ENCODE peak calls at places on chromosomes 12 and 14, in ten cellular contexts. Z, Y, D, C, X, V, G, M, K and B are unnamed samples.

GRCh38 chr14:104388011-104388521 is 191.5 kb upstream of the C14orf180 start:
- DNase-seq in Z (no peak), Y (no peak), D (no peak), C (no peak), X (no peak), V (no peak), G (no peak), M (peak; percentile 44), K (no peak), B (no peak)

GRCh38 chr14:78785265-78785664 is 615.1 kb downstream of the NRXN3 start:
- DNase-seq in Z (no peak), Y (peak; percentile 58), D (no peak), C (no peak), X (no peak), V (no peak), G (no peak), M (no peak), K (no peak), B (no peak)

GRCh38 chr14:61103541-61104339 is 122.7 kb downstream of the SLC38A6 start:
- DNase-seq in Z (no peak), Y (peak; percentile 98), D (no peak), C (peak; percentile 93), X (no peak), V (no peak), G (no peak), M (no peak), K (no peak), B (no peak)

GRCh38 chr14:101477648-101478047 is 83.6 kb upstream of the DIO3 start:
- DNase-seq in Z (no peak), Y (no peak), D (no peak), C (no peak), X (no peak), V (no peak), G (no peak), M (no peak), K (no peak), B (no peak)

GRCh38 chr12:42725839-42726238 is 136.3 kb upstream of the PRICKLE1 start:
- DNase-seq in Z (no peak), Y (peak; percentile 87), D (no peak), C (peak; percentile 82), X (no peak), V (no peak), G (no peak), M (no peak), K (no peak), B (no peak)

GRCh38 chr14:89428556-89429196 is 11.6 kb upstream of the FOXN3 start:
- DNase-seq in Z (no peak), Y (no peak), D (no peak), C (peak; percentile 22), X (no peak), V (no peak), G (no peak), M (no peak), K (peak; percentile 97), B (no peak)

GRCh38 chr12:64566882-64567517 is 43.3 kb upstream of the RASSF3 start:
- DNase-seq in Z (no peak), Y (no peak), D (no peak), C (no peak), X (no peak), V (no peak), G (no peak), M (no peak), K (peak; percentile 71), B (no peak)

GRCh38 chr14:99198746-99199145 is 73.3 kb downstream of the BCL11B start:
- DNase-seq in Z (no peak), Y (no peak), D (no peak), C (no peak), X (no peak), V (no peak), G (no peak), M (no peak), K (no peak), B (no peak)

GRCh38 chr12:19035552-19035951 is 94.0 kb upstream of the PLEKHA5 start:
- DNase-seq in Z (no peak), Y (peak; percentile 89), D (no peak), C (no peak), X (no peak), V (no peak), G (no peak), M (no peak), K (no peak), B (no peak)

GRCh38 chr14:38716871-38717270 is 386.2 kb downstream of the SEC23A start:
- DNase-seq in Z (no peak), Y (no peak), D (no peak), C (peak; percentile 53), X (no peak), V (peak; percentile 19), G (no peak), M (no peak), K (peak; percentile 83), B (no peak)

GRCh38 chr12:101925352-101925751 is 48.0 kb downstream of the DRAM1 start:
- DNase-seq in Z (no peak), Y (peak; percentile 99), D (no peak), C (no peak), X (peak; percentile 48), V (no peak), G (no peak), M (peak; percentile 85), K (no peak), B (no peak)

GRCh38 chr12:18375131-18375530 is 113.8 kb downstream of the PIK3C2G start:
- DNase-seq in Z (no peak), Y (no peak), D (no peak), C (no peak), X (no peak), V (no peak), G (no peak), M (no peak), K (no peak), B (no peak)

GRCh38 chr14:32329146-32329545 is at the start of gene AKAP6:
- DNase-seq in Z (no peak), Y (peak; percentile 18), D (no peak), C (no peak), X (no peak), V (peak; percentile 83), G (peak; percentile 80), M (no peak), K (no peak), B (no peak)

GRCh38 chr12:15230751-15231150 is 9.5 kb upstream of the RERG start:
- DNase-seq in Z (no peak), Y (peak; percentile 67), D (no peak), C (no peak), X (no peak), V (no peak), G (no peak), M (no peak), K (no peak), B (no peak)

GRCh38 chr12:2833810-2834209 is 1.0 kb downstream of the NRIP2 start:
- DNase-seq in Z (no peak), Y (no peak), D (no peak), C (no peak), X (no peak), V (no peak), G (no peak), M (no peak), K (no peak), B (no peak)

GRCh38 chr14:30194769-30195168 is 267.1 kb upstream of the PRKD1 start:
- DNase-seq in Z (no peak), Y (peak; percentile 90), D (no peak), C (no peak), X (no peak), V (no peak), G (no peak), M (no peak), K (no peak), B (no peak)

GRCh38 chr14:45199246-45199645 is 53.8 kb downstream of the MIS18BP1 start:
- DNase-seq in Z (no peak), Y (peak; percentile 76), D (no peak), C (no peak), X (no peak), V (no peak), G (no peak), M (no peak), K (no peak), B (no peak)

GRCh38 chr14:103509864-103510263 is 12.8 kb downstream of the CKB start:
- DNase-seq in Z (no peak), Y (no peak), D (no peak), C (no peak), X (no peak), V (no peak), G (no peak), M (no peak), K (no peak), B (no peak)

GRCh38 chr14:73142216-73142615 is 5.9 kb downstream of the PSEN1 start:
- DNase-seq in Z (no peak), Y (no peak), D (no peak), C (no peak), X (no peak), V (no peak), G (no peak), M (no peak), K (no peak), B (no peak)

GRCh38 chr12:15627995-15628945 is 160.9 kb downstream of the EPS8 start:
- DNase-seq in Z (no peak), Y (peak; percentile 76), D (no peak), C (no peak), X (no peak), V (no peak), G (no peak), M (no peak), K (no peak), B (no peak)

GRCh38 chr12:109741970-109742372 is 28.3 kb downstream of the FAM222A start:
- DNase-seq in Z (no peak), Y (no peak), D (no peak), C (no peak), X (no peak), V (no peak), G (no peak), M (peak; percentile 46), K (no peak), B (no peak)

GRCh38 chr12:3421191-3421590 is 69.8 kb upstream of the PRMT8 start:
- DNase-seq in Z (no peak), Y (no peak), D (no peak), C (no peak), X (no peak), V (no peak), G (no peak), M (no peak), K (no peak), B (no peak)

GRCh38 chr12:130916251-130916911 is 37.3 kb upstream of the ADGRD1 start:
- DNase-seq in Z (peak; percentile 53), Y (peak; percentile 60), D (no peak), C (peak; percentile 57), X (no peak), V (no peak), G (peak; percentile 61), M (peak; percentile 66), K (peak; percentile 83), B (peak; percentile 48)

GRCh38 chr14:31527087-31527486 is 34.1 kb upstream of the NUBPL start:
- DNase-seq in Z (no peak), Y (no peak), D (no peak), C (no peak), X (no peak), V (no peak), G (no peak), M (no peak), K (no peak), B (no peak)

GRCh38 chr14:46580941-46581671 is 70.5 kb downstream of the RPL10L start:
- DNase-seq in Z (no peak), Y (peak; percentile 41), D (no peak), C (peak; percentile 21), X (no peak), V (no peak), G (no peak), M (no peak), K (peak; percentile 58), B (no peak)

GRCh38 chr12:60535363-60535762 is 939.5 kb downstream of the SLC16A7 start:
- DNase-seq in Z (no peak), Y (no peak), D (no peak), C (no peak), X (no peak), V (no peak), G (no peak), M (no peak), K (no peak), B (no peak)